ENCODE peak calls at places on chromosomes 1 and 21, in nine cellular contexts. One of them, this sample, is unnamed.

GRCh38 chr1:183580281-183580682 is 10.0 kb downstream of the NCF2 start:
- DNase-seq in breast epithelium: no peak
- DNase-seq in endodermal cell: peak; percentile 87
- DNase-seq in endothelial cell of umbilical vein: peak; percentile 49
- DNase-seq in cardiac fibroblast: peak; percentile 23
- DNase-seq in heart left ventricle: no peak
- DNase-seq in NB4: peak; percentile 68
- DNase-seq in mammary epithelial cell: no peak
- DNase-seq in transverse colon: peak; percentile 28
- DNase-seq in this sample: no peak

GRCh38 chr1:184648856-184649201 is 105.8 kb downstream of the EDEM3 start:
- DNase-seq in breast epithelium: no peak
- DNase-seq in endodermal cell: no peak
- DNase-seq in endothelial cell of umbilical vein: no peak
- DNase-seq in cardiac fibroblast: no peak
- DNase-seq in heart left ventricle: no peak
- DNase-seq in NB4: no peak
- DNase-seq in mammary epithelial cell: no peak
- DNase-seq in transverse colon: no peak
- DNase-seq in this sample: no peak

GRCh38 chr1:74343191-74343590 is 108.0 kb downstream of the TNNI3K start:
- DNase-seq in breast epithelium: no peak
- DNase-seq in endodermal cell: no peak
- DNase-seq in endothelial cell of umbilical vein: no peak
- DNase-seq in cardiac fibroblast: no peak
- DNase-seq in heart left ventricle: no peak
- DNase-seq in NB4: no peak
- DNase-seq in mammary epithelial cell: no peak
- DNase-seq in transverse colon: no peak
- DNase-seq in this sample: no peak

GRCh38 chr1:209325492-209325891 is 258.0 kb upstream of the CAMK1G start:
- DNase-seq in breast epithelium: no peak
- DNase-seq in endodermal cell: no peak
- DNase-seq in endothelial cell of umbilical vein: no peak
- DNase-seq in cardiac fibroblast: no peak
- DNase-seq in heart left ventricle: no peak
- DNase-seq in NB4: no peak
- DNase-seq in mammary epithelial cell: peak; percentile 71
- DNase-seq in transverse colon: no peak
- DNase-seq in this sample: no peak

GRCh38 chr1:37763791-37764741 is 854 bp downstream of the EPHA10 start:
- DNase-seq in breast epithelium: no peak
- DNase-seq in endodermal cell: peak; percentile 95
- DNase-seq in endothelial cell of umbilical vein: peak; percentile 21
- DNase-seq in cardiac fibroblast: peak; percentile 53
- DNase-seq in heart left ventricle: peak; percentile 15
- DNase-seq in NB4: peak; percentile 72
- DNase-seq in mammary epithelial cell: peak; percentile 30
- DNase-seq in transverse colon: no peak
- DNase-seq in this sample: peak; percentile 24

GRCh38 chr1:81802601-81803422 is 2.1 kb downstream of the ADGRL2 start:
- DNase-seq in breast epithelium: peak; percentile 61
- DNase-seq in endodermal cell: peak; percentile 84
- DNase-seq in endothelial cell of umbilical vein: peak; percentile 77
- DNase-seq in cardiac fibroblast: peak; percentile 73
- DNase-seq in heart left ventricle: peak; percentile 78
- DNase-seq in NB4: no peak
- DNase-seq in mammary epithelial cell: peak; percentile 61
- DNase-seq in transverse colon: peak; percentile 33
- DNase-seq in this sample: peak; percentile 53

GRCh38 chr1:107702946-107703571 is 261.9 kb downstream of the VAV3 start:
- DNase-seq in breast epithelium: no peak
- DNase-seq in endodermal cell: no peak
- DNase-seq in endothelial cell of umbilical vein: no peak
- DNase-seq in cardiac fibroblast: no peak
- DNase-seq in heart left ventricle: no peak
- DNase-seq in NB4: no peak
- DNase-seq in mammary epithelial cell: no peak
- DNase-seq in transverse colon: no peak
- DNase-seq in this sample: peak; percentile 12

GRCh38 chr1:64499966-64500365 is 30.0 kb downstream of the CACHD1 start:
- DNase-seq in breast epithelium: no peak
- DNase-seq in endodermal cell: peak; percentile 80
- DNase-seq in endothelial cell of umbilical vein: no peak
- DNase-seq in cardiac fibroblast: no peak
- DNase-seq in heart left ventricle: no peak
- DNase-seq in NB4: no peak
- DNase-seq in mammary epithelial cell: peak; percentile 25
- DNase-seq in transverse colon: no peak
- DNase-seq in this sample: no peak

GRCh38 chr1:225114354-225114995 is 185.0 kb downstream of the DNAH14 start:
- DNase-seq in breast epithelium: no peak
- DNase-seq in endodermal cell: no peak
- DNase-seq in endothelial cell of umbilical vein: no peak
- DNase-seq in cardiac fibroblast: no peak
- DNase-seq in heart left ventricle: no peak
- DNase-seq in NB4: no peak
- DNase-seq in mammary epithelial cell: no peak
- DNase-seq in transverse colon: no peak
- DNase-seq in this sample: no peak

GRCh38 chr1:208595745-208596144 is 351.6 kb upstream of the PLXNA2 start:
- DNase-seq in breast epithelium: no peak
- DNase-seq in endodermal cell: no peak
- DNase-seq in endothelial cell of umbilical vein: no peak
- DNase-seq in cardiac fibroblast: no peak
- DNase-seq in heart left ventricle: no peak
- DNase-seq in NB4: no peak
- DNase-seq in mammary epithelial cell: peak; percentile 4
- DNase-seq in transverse colon: no peak
- DNase-seq in this sample: peak; percentile 44

GRCh38 chr21:34669149-34669879 is 520 bp downstream of the CLIC6 start:
- DNase-seq in breast epithelium: no peak
- DNase-seq in endodermal cell: peak; percentile 63
- DNase-seq in endothelial cell of umbilical vein: no peak
- DNase-seq in cardiac fibroblast: no peak
- DNase-seq in heart left ventricle: no peak
- DNase-seq in NB4: no peak
- DNase-seq in mammary epithelial cell: no peak
- DNase-seq in transverse colon: peak; percentile 23
- DNase-seq in this sample: no peak

GRCh38 chr1:108845991-108846390 is 10.9 kb downstream of the AKNAD1 start:
- DNase-seq in breast epithelium: no peak
- DNase-seq in endodermal cell: peak; percentile 66
- DNase-seq in endothelial cell of umbilical vein: no peak
- DNase-seq in cardiac fibroblast: no peak
- DNase-seq in heart left ventricle: no peak
- DNase-seq in NB4: no peak
- DNase-seq in mammary epithelial cell: peak; percentile 86
- DNase-seq in transverse colon: no peak
- DNase-seq in this sample: no peak

GRCh38 chr1:209595599-209595998 is 12.1 kb downstream of the CAMK1G start:
- DNase-seq in breast epithelium: no peak
- DNase-seq in endodermal cell: no peak
- DNase-seq in endothelial cell of umbilical vein: no peak
- DNase-seq in cardiac fibroblast: no peak
- DNase-seq in heart left ventricle: no peak
- DNase-seq in NB4: no peak
- DNase-seq in mammary epithelial cell: no peak
- DNase-seq in transverse colon: no peak
- DNase-seq in this sample: no peak

GRCh38 chr1:211613108-211613947 is 34.4 kb upstream of the SLC30A1 start:
- DNase-seq in breast epithelium: no peak
- DNase-seq in endodermal cell: no peak
- DNase-seq in endothelial cell of umbilical vein: no peak
- DNase-seq in cardiac fibroblast: peak; percentile 94
- DNase-seq in heart left ventricle: peak; percentile 76
- DNase-seq in NB4: peak; percentile 95
- DNase-seq in mammary epithelial cell: peak; percentile 90
- DNase-seq in transverse colon: peak; percentile 85
- DNase-seq in this sample: peak; percentile 85

GRCh38 chr1:159900086-159900680 is at the start of gene CFAP45:
- DNase-seq in breast epithelium: peak; percentile 91
- DNase-seq in endodermal cell: peak; percentile 98
- DNase-seq in endothelial cell of umbilical vein: peak; percentile 76
- DNase-seq in cardiac fibroblast: peak; percentile 75
- DNase-seq in heart left ventricle: peak; percentile 81
- DNase-seq in NB4: no peak
- DNase-seq in mammary epithelial cell: peak; percentile 68
- DNase-seq in transverse colon: peak; percentile 89
- DNase-seq in this sample: peak; percentile 86

GRCh38 chr1:103156966-103157365 is 48.6 kb upstream of the COL11A1 start:
- DNase-seq in breast epithelium: no peak
- DNase-seq in endodermal cell: no peak
- DNase-seq in endothelial cell of umbilical vein: no peak
- DNase-seq in cardiac fibroblast: peak; percentile 6
- DNase-seq in heart left ventricle: no peak
- DNase-seq in NB4: no peak
- DNase-seq in mammary epithelial cell: peak; percentile 14
- DNase-seq in transverse colon: no peak
- DNase-seq in this sample: peak; percentile 62

GRCh38 chr1:239914827-239915231 is 176.9 kb upstream of the FMN2 start:
- DNase-seq in breast epithelium: no peak
- DNase-seq in endodermal cell: no peak
- DNase-seq in endothelial cell of umbilical vein: no peak
- DNase-seq in cardiac fibroblast: peak; percentile 73
- DNase-seq in heart left ventricle: no peak
- DNase-seq in NB4: no peak
- DNase-seq in mammary epithelial cell: peak; percentile 6
- DNase-seq in transverse colon: no peak
- DNase-seq in this sample: peak; percentile 84

GRCh38 chr1:239913141-239913585 is 178.5 kb upstream of the FMN2 start:
- DNase-seq in breast epithelium: no peak
- DNase-seq in endodermal cell: no peak
- DNase-seq in endothelial cell of umbilical vein: no peak
- DNase-seq in cardiac fibroblast: no peak
- DNase-seq in heart left ventricle: no peak
- DNase-seq in NB4: no peak
- DNase-seq in mammary epithelial cell: no peak
- DNase-seq in transverse colon: no peak
- DNase-seq in this sample: no peak

GRCh38 chr1:239909894-239910293 is 181.8 kb upstream of the FMN2 start:
- DNase-seq in breast epithelium: no peak
- DNase-seq in endodermal cell: no peak
- DNase-seq in endothelial cell of umbilical vein: no peak
- DNase-seq in cardiac fibroblast: peak; percentile 29
- DNase-seq in heart left ventricle: no peak
- DNase-seq in NB4: peak; percentile 86
- DNase-seq in mammary epithelial cell: no peak
- DNase-seq in transverse colon: peak; percentile 23
- DNase-seq in this sample: peak; percentile 65

GRCh38 chr1:239912471-239912870 is 179.2 kb upstream of the FMN2 start:
- DNase-seq in breast epithelium: no peak
- DNase-seq in endodermal cell: no peak
- DNase-seq in endothelial cell of umbilical vein: no peak
- DNase-seq in cardiac fibroblast: peak; percentile 3
- DNase-seq in heart left ventricle: no peak
- DNase-seq in NB4: no peak
- DNase-seq in mammary epithelial cell: no peak
- DNase-seq in transverse colon: no peak
- DNase-seq in this sample: peak; percentile 4
- H3K4me3 ChIP-seq in breast epithelium: no peak overlapping the region
- H3K4me3 ChIP-seq in endodermal cell: no peak overlapping the region
- H3K4me3 ChIP-seq in endothelial cell of umbilical vein: no peak overlapping the region
- H3K4me3 ChIP-seq in cardiac fibroblast: no peak overlapping the region
- H3K4me3 ChIP-seq in heart left ventricle: no peak overlapping the region
- H3K4me3 ChIP-seq in NB4: no peak overlapping the region
- H3K4me3 ChIP-seq in mammary epithelial cell: no peak overlapping the region
- H3K4me3 ChIP-seq in transverse colon: no peak overlapping the region
- H3K4me3 ChIP-seq in this sample: no peak overlapping the region

DNA sequence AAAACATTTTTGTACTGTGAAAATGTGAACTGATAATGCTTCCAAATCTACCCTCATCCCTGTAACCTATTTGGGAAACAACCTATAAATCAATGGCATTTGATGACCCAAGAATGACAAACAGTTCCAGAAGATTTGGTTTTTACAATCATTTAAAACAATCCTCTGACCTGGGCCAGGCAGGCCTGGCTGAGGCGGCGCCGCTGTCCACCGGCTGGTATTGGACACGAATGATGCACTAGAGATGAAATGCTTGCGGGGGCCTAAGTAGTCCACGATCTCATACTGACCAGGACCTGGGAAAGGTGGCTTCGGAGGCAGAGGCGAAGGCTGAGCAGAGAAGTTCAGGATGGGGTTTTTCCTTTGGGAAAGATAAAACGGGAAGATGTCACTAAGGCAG is 41.5 kb downstream of the GRHL3 start:
- DNase-seq in breast epithelium: no peak
- DNase-seq in endodermal cell: no peak
- DNase-seq in endothelial cell of umbilical vein: no peak
- DNase-seq in cardiac fibroblast: no peak
- DNase-seq in heart left ventricle: no peak
- DNase-seq in NB4: no peak
- DNase-seq in mammary epithelial cell: no peak
- DNase-seq in transverse colon: no peak
- DNase-seq in this sample: no peak
- TF ChIP-seq CTCF in breast epithelium: no peak
- TF ChIP-seq CTCF in endodermal cell: no peak
- TF ChIP-seq CTCF in endothelial cell of umbilical vein: no peak
- TF ChIP-seq CTCF in cardiac fibroblast: no peak
- TF ChIP-seq CTCF in heart left ventricle: no peak
- TF ChIP-seq CTCF in NB4: no peak
- TF ChIP-seq CTCF in mammary epithelial cell: no peak
- TF ChIP-seq CTCF in transverse colon: no peak
- TF ChIP-seq CTCF in this sample: no peak

DNA sequence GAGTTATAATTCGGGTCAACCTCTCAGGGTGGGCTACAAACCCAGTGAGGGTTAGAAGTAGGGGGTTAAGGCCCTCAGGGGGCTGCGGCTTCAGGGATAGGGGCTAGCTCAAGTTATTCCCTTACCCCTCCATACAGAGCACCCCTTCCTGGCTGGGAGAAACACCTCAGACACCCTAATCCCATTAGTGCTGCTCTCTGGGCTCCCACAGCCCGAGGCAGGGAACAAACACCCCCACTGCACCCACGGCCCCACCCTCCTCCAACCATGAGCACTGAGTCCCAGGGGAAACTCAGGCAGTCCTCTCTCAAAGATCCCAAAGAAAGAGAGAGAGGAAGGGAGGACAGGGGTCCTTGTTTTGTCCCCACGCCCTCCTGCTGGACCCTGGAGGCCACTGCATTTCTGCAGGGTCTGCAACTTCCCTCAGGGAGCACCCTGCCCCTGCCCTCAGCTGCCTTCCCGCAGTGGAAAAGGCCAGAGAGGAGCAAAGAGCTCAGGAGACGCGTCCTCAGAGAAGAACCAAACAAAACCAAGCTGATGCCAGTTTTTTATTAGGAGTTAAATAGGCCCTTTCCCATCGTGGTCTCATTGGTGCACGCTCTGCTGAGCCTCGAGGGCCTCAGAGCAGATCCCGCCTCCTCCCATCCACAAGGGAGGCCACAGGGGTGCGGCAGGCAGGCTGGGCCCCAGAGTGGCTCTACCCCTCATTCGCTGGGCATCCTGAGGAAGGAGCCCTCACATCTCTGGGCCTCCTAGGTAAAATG is 1.4 kb upstream of the S100A4 start:
- DNase-seq in breast epithelium: no peak
- DNase-seq in endodermal cell: no peak
- DNase-seq in endothelial cell of umbilical vein: no peak
- DNase-seq in cardiac fibroblast: no peak
- DNase-seq in heart left ventricle: no peak
- DNase-seq in NB4: no peak
- DNase-seq in mammary epithelial cell: peak; percentile 11
- DNase-seq in transverse colon: peak; percentile 6
- DNase-seq in this sample: no peak
- H3K4me3 ChIP-seq in breast epithelium: peak overlapping the region; percentile 56
- H3K4me3 ChIP-seq in endodermal cell: no peak overlapping the region
- H3K4me3 ChIP-seq in endothelial cell of umbilical vein: no peak overlapping the region
- H3K4me3 ChIP-seq in cardiac fibroblast: no peak overlapping the region
- H3K4me3 ChIP-seq in heart left ventricle: no peak overlapping the region
- H3K4me3 ChIP-seq in NB4: no peak overlapping the region
- H3K4me3 ChIP-seq in mammary epithelial cell: no peak overlapping the region
- H3K4me3 ChIP-seq in transverse colon: no peak overlapping the region
- H3K4me3 ChIP-seq in this sample: no peak overlapping the region

GRCh38 chr1:152397474-152397873 is 16.6 kb downstream of the CRNN start:
- DNase-seq in breast epithelium: no peak
- DNase-seq in endodermal cell: no peak
- DNase-seq in endothelial cell of umbilical vein: no peak
- DNase-seq in cardiac fibroblast: no peak
- DNase-seq in heart left ventricle: no peak
- DNase-seq in NB4: no peak
- DNase-seq in mammary epithelial cell: no peak
- DNase-seq in transverse colon: no peak
- DNase-seq in this sample: no peak
- TF ChIP-seq CTCF in breast epithelium: no peak
- TF ChIP-seq CTCF in endodermal cell: no peak
- TF ChIP-seq CTCF in endothelial cell of umbilical vein: no peak
- TF ChIP-seq CTCF in cardiac fibroblast: no peak
- TF ChIP-seq CTCF in heart left ventricle: no peak
- TF ChIP-seq CTCF in NB4: no peak
- TF ChIP-seq CTCF in mammary epithelial cell: no peak
- TF ChIP-seq CTCF in transverse colon: no peak
- TF ChIP-seq CTCF in this sample: no peak